ENCODE peak calls at places on chromosomes 4 and X, in ten cellular contexts. D, X, T, G, A, L, J, O, B and U are unnamed samples.

GRCh38 chrX:45711231-45711630 is 510.6 kb upstream of the DIPK2B start:
- DNase-seq in J (no peak), O (no peak), X (no peak), A (no peak), G (no peak), D (no peak), L (peak; percentile 65), T (no peak), B (no peak), U (no peak)

GRCh38 chr4:25180524-25181131 is 20.4 kb upstream of the SEPSECS start:
- DNase-seq in O (peak; percentile 59), L (peak; percentile 41), J (no peak), D (peak; percentile 20), B (no peak), T (no peak), A (no peak), X (no peak), G (no peak), U (peak; percentile 65)

GRCh38 chrX:11215191-11215921 is 77.9 kb upstream of the AMELX start:
- DNase-seq in D (no peak), B (no peak), O (no peak), L (no peak), A (no peak), T (no peak), J (no peak), G (no peak), X (no peak), U (no peak)

GRCh38 chrX:9899640-9900075 is 67.5 kb upstream of the CLDN34 start:
- DNase-seq in X (no peak), T (no peak), O (no peak), D (no peak), G (no peak), L (peak; percentile 84), B (peak; percentile 63), A (peak; percentile 88), J (no peak), U (peak; percentile 73)

GRCh38 chr4:165326831-165327210 is 648 bp upstream of the MSMO1 start:
- DNase-seq in T (no peak), D (peak; percentile 30), A (no peak), L (no peak), X (no peak), O (peak; percentile 63), J (no peak), G (no peak), B (no peak), U (peak; percentile 49)

GRCh38 chr4:72084587-72085011 is 52.8 kb downstream of the NPFFR2 start:
- DNase-seq in J (no peak), L (no peak), B (no peak), T (no peak), A (no peak), O (no peak), X (no peak), D (no peak), G (no peak), U (no peak)

GRCh38 chrX:93422693-93423092 is 250.7 kb downstream of the NAP1L3 start:
- DNase-seq in A (no peak), T (no peak), O (peak; percentile 13), X (no peak), D (no peak), J (no peak), B (no peak), G (no peak), L (no peak), U (peak; percentile 11)

GRCh38 chr4:66059131-66059530 is 388.8 kb upstream of the EPHA5 start:
- DNase-seq in B (no peak), D (no peak), G (no peak), T (no peak), X (no peak), L (no peak), A (no peak), J (no peak), O (no peak), U (no peak)

GRCh38 chrX:153981771-153982533 is 9.4 kb downstream of the TMEM187 start:
- DNase-seq in B (no peak), A (no peak), L (peak; percentile 44), O (peak; percentile 34), J (no peak), G (peak; percentile 42), D (peak; percentile 62), T (no peak), X (peak; percentile 48), U (no peak)

GRCh38 chr4:78092850-78093249 is 35.7 kb downstream of the FRAS1 start:
- DNase-seq in A (no peak), D (no peak), B (no peak), X (no peak), L (no peak), O (no peak), T (no peak), J (no peak), G (no peak), U (no peak)

GRCh38 chr4:4443821-4444220 is 56.9 kb downstream of the NSG1 start:
- DNase-seq in O (no peak), D (no peak), G (no peak), B (no peak), J (no peak), T (no peak), L (peak; percentile 66), A (peak; percentile 25), X (no peak), U (peak; percentile 60)

GRCh38 chr4:75325316-75325715 is 188.9 kb downstream of the RCHY1 start:
- DNase-seq in D (no peak), O (no peak), B (no peak), G (no peak), J (no peak), T (no peak), X (no peak), A (no peak), L (no peak), U (no peak)

GRCh38 chr4:18593297-18594002 is 571.9 kb upstream of the LCORL start:
- DNase-seq in A (peak; percentile 31), T (peak; percentile 37), B (peak; percentile 71), X (no peak), L (peak; percentile 78), D (peak; percentile 47), J (peak; percentile 58), O (peak; percentile 65), G (no peak), U (peak; percentile 86)

GRCh38 chr4:145861331-145862318 is 77.0 kb downstream of the ZNF827 start:
- DNase-seq in B (no peak), A (no peak), L (peak; percentile 58), G (no peak), X (no peak), T (peak; percentile 33), O (peak; percentile 74), J (no peak), D (no peak), U (no peak)

GRCh38 chr4:147088141-147088540 is 142.5 kb upstream of the TTC29 start:
- DNase-seq in O (no peak), X (no peak), T (no peak), A (no peak), J (no peak), B (no peak), D (no peak), G (no peak), L (no peak), U (no peak)

GRCh38 chr4:88818650-88819470 is 121.2 kb upstream of the NAP1L5 start:
- DNase-seq in X (no peak), O (peak; percentile 63), L (peak; percentile 63), B (peak; percentile 75), T (no peak), A (no peak), D (peak; percentile 71), J (peak; percentile 92), G (no peak), U (peak; percentile 70)

GRCh38 chr4:10289534-10289899 is 167.7 kb downstream of the ZNF518B start:
- DNase-seq in A (no peak), X (no peak), L (no peak), J (no peak), D (no peak), O (no peak), B (no peak), T (no peak), G (no peak), U (no peak)

GRCh38 chrX:42708222-42708621 is 69.7 kb downstream of the PPP1R2C start:
- DNase-seq in D (no peak), X (no peak), J (peak; percentile 78), O (no peak), A (no peak), L (peak; percentile 44), G (no peak), B (no peak), T (no peak), U (peak; percentile 57)

GRCh38 chr4:80610845-80611244 is 275.3 kb downstream of the CFAP299 start:
- DNase-seq in A (no peak), B (no peak), L (peak; percentile 52), D (no peak), X (no peak), T (no peak), J (no peak), G (no peak), O (no peak), U (peak; percentile 7)

GRCh38 chr4:54575919-54576318 is 81.8 kb upstream of the KIT start:
- DNase-seq in G (no peak), D (no peak), O (no peak), A (no peak), T (no peak), B (no peak), J (no peak), L (no peak), X (no peak), U (no peak)

GRCh38 chrX:119887721-119888425 is 7.8 kb upstream of the AKAP14 start:
- DNase-seq in G (peak; percentile 66), A (no peak), T (no peak), L (peak; percentile 46), B (peak; percentile 70), O (peak; percentile 70), J (no peak), D (peak; percentile 73), X (peak; percentile 62), U (peak; percentile 52)
- H3K4me3 ChIP-seq in G (peak overlapping the region; percentile 45), A (peak overlapping the region; percentile 39), T (peak overlapping the region; percentile 38), L (peak overlapping the region; percentile 32), B (peak overlapping the region; percentile 39), O (no peak overlapping the region), J (no peak overlapping the region), D (no peak overlapping the region), X (peak overlapping the region; percentile 56), U (peak overlapping the region; percentile 37)

GRCh38 chrX:108304210-108304609 is 134.0 kb downstream of the COL4A6 start:
- DNase-seq in L (no peak), A (no peak), D (no peak), J (no peak), B (no peak), G (no peak), T (no peak), O (no peak), X (no peak), U (peak; percentile 50)
- TF ChIP-seq CTCF in L (peak; percentile 50), A (peak; percentile 73), D (no peak), J (peak; percentile 34), B (no peak), G (peak; percentile 29), T (no peak), O (no peak), X (peak; percentile 42), U (peak; percentile 58)

GRCh38 chrX:106177106-106177981 is 9.2 kb downstream of the PWWP3B start:
- DNase-seq in G (peak; percentile 68), O (peak; percentile 63), T (no peak), L (peak; percentile 77), B (no peak), J (no peak), D (no peak), A (peak; percentile 5), X (peak; percentile 64), U (peak; percentile 86)
- H3K4me3 ChIP-seq in G (peak overlapping the region; percentile 47), O (no peak overlapping the region), T (peak overlapping the region; percentile 16), L (peak overlapping the region; percentile 37), B (no peak overlapping the region), J (no peak overlapping the region), D (no peak overlapping the region), A (peak overlapping the region; percentile 53), X (peak overlapping the region; percentile 57), U (peak overlapping the region; percentile 62)

GRCh38 chr4:73864365-73864764 is 4.8 kb upstream of the CXCL1 start:
- DNase-seq in L (peak; percentile 19), X (no peak), J (peak; percentile 25), D (no peak), A (no peak), O (peak; percentile 49), G (no peak), B (no peak), T (no peak), U (no peak)
- TF ChIP-seq CTCF in L (peak; percentile 48), X (no peak), J (peak; percentile 90), D (peak; percentile 51), A (peak; percentile 66), O (peak; percentile 57), G (no peak), B (no peak), T (no peak), U (peak; percentile 44)